ENCODE peak calls at places on chromosomes 6 and 20, in ten cellular contexts. I is mucosa of descending colon, U is endothelial cell of umbilical vein, Q is neural progenitor cell, E is colonic mucosa, H is uterus, J is cardiac fibroblast, Z is kidney epithelial cell, M is foreskin fibroblast, A is HCT116. R is an unnamed sample.

GRCh38 chr6:18990313-18990978 is 603.3 kb downstream of the RNF144B start:
- DNase-seq in H (peak), Z (no peak), A (peak), U (peak), E (peak), M (no peak), I (peak), Q (peak), J (peak), R (no peak)

GRCh38 chr6:89985744-89986493 is 91.7 kb downstream of the GJA10 start:
- DNase-seq in Q (peak), J (peak), Z (no peak), A (no peak), H (no peak), M (peak), E (no peak), U (no peak), I (no peak), R (no peak)

GRCh38 chr20:57211949-57212889 is 54.2 kb downstream of the BMP7 start:
- DNase-seq in I (peak), A (peak), Q (peak), H (peak), M (peak), Z (peak), U (no peak), J (peak), E (peak), R (no peak)

GRCh38 chr6:12504325-12504966 is 212.1 kb upstream of the PHACTR1 start:
- DNase-seq in J (peak), Q (peak), E (peak), U (no peak), M (peak), Z (peak), A (peak), I (no peak), H (no peak), R (no peak)

GRCh38 chr6:90369024-90369519 is 72.4 kb upstream of the BACH2 start:
- DNase-seq in M (peak), I (no peak), Q (peak), J (peak), E (peak), H (peak), U (peak), A (peak), Z (peak), R (peak)

GRCh38 chr6:6399568-6399967 is 79.1 kb upstream of the F13A1 start:
- DNase-seq in A (no peak), J (no peak), I (no peak), M (no peak), U (no peak), Z (no peak), E (no peak), H (no peak), Q (no peak), R (no peak)

GRCh38 chr6:93407186-93407585 is 12.2 kb downstream of the EPHA7 start:
- DNase-seq in U (peak), H (no peak), I (no peak), M (peak), Q (no peak), Z (no peak), A (no peak), J (peak), E (no peak), R (no peak)

GRCh38 chr20:62422636-62423325 is 4.6 kb downstream of the RBBP8NL start:
- DNase-seq in I (no peak), A (no peak), M (no peak), Z (no peak), Q (no peak), U (no peak), H (no peak), J (no peak), E (no peak), R (no peak)

GRCh38 chr6:49736017-49736508 is 8.1 kb downstream of the CRISP3 start:
- DNase-seq in E (no peak), H (no peak), Q (no peak), Z (no peak), M (no peak), U (no peak), I (no peak), A (no peak), J (no peak), R (no peak)

GRCh38 chr20:62707281-62707941 is 1.2 kb upstream of the NTSR1 start:
- DNase-seq in M (no peak), J (no peak), A (no peak), I (peak), U (no peak), H (no peak), Z (no peak), E (no peak), Q (peak), R (no peak)

GRCh38 chr6:28953039-28953872 is 29.5 kb upstream of the TRIM27 start:
- DNase-seq in M (peak), Q (peak), I (no peak), U (peak), H (no peak), E (peak), Z (no peak), J (peak), A (peak), R (no peak)

GRCh38 chr6:3808189-3808588 is 41.0 kb upstream of the FAM50B start:
- DNase-seq in M (peak), H (no peak), I (no peak), E (no peak), Z (no peak), Q (no peak), U (peak), A (no peak), J (peak), R (no peak)

GRCh38 chr6:42190784-42191183 is 4.0 kb downstream of the GUCA1B start:
- DNase-seq in J (peak), M (peak), A (no peak), E (no peak), U (no peak), I (no peak), Z (no peak), Q (no peak), H (no peak), R (no peak)

GRCh38 chr6:151205971-151206600 is 33.7 kb upstream of the AKAP12 start:
- DNase-seq in Z (no peak), H (no peak), U (no peak), M (peak), E (no peak), Q (no peak), J (peak), I (no peak), A (no peak), R (no peak)

GRCh38 chr6:53938810-53939209 is 144.0 kb downstream of the LRRC1 start:
- DNase-seq in J (peak), Z (no peak), U (no peak), M (no peak), A (no peak), Q (no peak), H (no peak), E (no peak), I (no peak), R (no peak)

GRCh38 chr6:14693301-14694192 is 552.3 kb upstream of the JARID2 start:
- DNase-seq in H (no peak), J (no peak), Q (peak), I (no peak), A (no peak), M (no peak), U (no peak), E (no peak), Z (no peak), R (no peak)

GRCh38 chr20:35226775-35227681 is 538 bp downstream of the MMP24 start:
- DNase-seq in A (no peak), J (peak), I (no peak), U (peak), E (peak), M (peak), H (peak), Q (peak), Z (no peak), R (no peak)

GRCh38 chr6:39200498-39201020 is 28.7 kb downstream of the KCNK5 start:
- DNase-seq in H (no peak), I (no peak), U (no peak), Z (no peak), M (no peak), A (no peak), J (no peak), Q (no peak), E (no peak), R (no peak)

GRCh38 chr6:75489025-75489424 is 4.6 kb downstream of the FILIP1 start:
- DNase-seq in H (no peak), I (no peak), U (peak), M (peak), Q (no peak), E (no peak), Z (no peak), A (no peak), J (peak), R (no peak)

GRCh38 chr20:891121-892080 is 24.7 kb downstream of the ANGPT4 start:
- DNase-seq in E (no peak), U (no peak), Z (peak), I (no peak), Q (no peak), H (peak), M (no peak), J (no peak), A (no peak), R (peak)

GRCh38 chr6:15132854-15133670 is 112.8 kb upstream of the JARID2 start:
- DNase-seq in I (no peak), E (no peak), Q (no peak), M (peak), U (no peak), H (peak), A (peak), Z (peak), J (peak), R (no peak)

GRCh38 chr6:20876016-20876415 is 341.8 kb downstream of the CDKAL1 start:
- DNase-seq in I (no peak), M (peak), E (no peak), U (peak), Z (no peak), J (peak), H (no peak), Q (peak), A (no peak), R (no peak)
- H3K4me3 ChIP-seq in I (no peak), M (peak), E (no peak), U (no peak), Z (no peak), J (no peak), H (no peak), Q (no peak), A (no peak), R (no peak)

GRCh38 chr20:19990911-19991707 is 26.1 kb upstream of the NAA20 start:
- DNase-seq in M (no peak), H (no peak), I (no peak), E (no peak), A (no peak), Q (peak), Z (no peak), J (no peak), U (no peak), R (no peak)

GRCh38 chr20:19993937-19994667 is 23.1 kb upstream of the NAA20 start:
- DNase-seq in U (peak), J (peak), Q (no peak), E (no peak), H (no peak), M (peak), Z (peak), A (peak), I (no peak), R (no peak)

GRCh38 chr20:19995220-19995863 is 21.8 kb upstream of the NAA20 start:
- DNase-seq in E (no peak), Q (peak), U (peak), I (no peak), H (no peak), J (peak), M (peak), A (peak), Z (no peak), R (no peak)

GRCh38 chr20:19991826-19992225 is 25.3 kb upstream of the NAA20 start:
- DNase-seq in Q (no peak), H (no peak), Z (no peak), J (no peak), U (peak), M (peak), A (no peak), E (no peak), I (no peak), R (no peak)

GRCh38 chr20:19992996-19993908 is 23.9 kb upstream of the NAA20 start:
- DNase-seq in J (peak), Z (peak), A (peak), Q (no peak), M (peak), U (peak), H (no peak), E (no peak), I (no peak), R (no peak)
- H3K4me3 ChIP-seq in J (peak), Z (no peak), A (peak), Q (no peak), M (peak), U (no peak), H (no peak), E (no peak), I (no peak), R (peak)

GRCh38 chr6:36956111-36956820 is 1.7 kb downstream of the PI16 start:
- DNase-seq in H (no peak), J (no peak), I (no peak), M (no peak), Z (no peak), E (no peak), A (no peak), Q (no peak), U (peak), R (no peak)
- H3K4me3 ChIP-seq in H (no peak), J (no peak), I (no peak), M (no peak), Z (no peak), E (no peak), A (no peak), Q (no peak), U (no peak), R (peak)

GRCh38 chr6:31578058-31578457 is 2.7 kb downstream of the TNF start:
- DNase-seq in U (no peak), H (no peak), Z (no peak), A (no peak), J (no peak), Q (no peak), I (no peak), M (no peak), E (no peak), R (no peak)
- H3K4me3 ChIP-seq in U (no peak), H (no peak), Z (no peak), A (no peak), J (no peak), Q (no peak), I (no peak), M (no peak), E (no peak), R (no peak)

GRCh38 chr6:44701038-44701636 is 313.6 kb downstream of the CDC5L start:
- DNase-seq in J (no peak), I (no peak), E (no peak), U (no peak), M (no peak), H (no peak), A (no peak), Q (no peak), Z (no peak), R (peak)
- H3K4me3 ChIP-seq in J (no peak), I (no peak), E (no peak), U (no peak), M (no peak), H (no peak), A (no peak), Q (no peak), Z (no peak), R (no peak)

DNA sequence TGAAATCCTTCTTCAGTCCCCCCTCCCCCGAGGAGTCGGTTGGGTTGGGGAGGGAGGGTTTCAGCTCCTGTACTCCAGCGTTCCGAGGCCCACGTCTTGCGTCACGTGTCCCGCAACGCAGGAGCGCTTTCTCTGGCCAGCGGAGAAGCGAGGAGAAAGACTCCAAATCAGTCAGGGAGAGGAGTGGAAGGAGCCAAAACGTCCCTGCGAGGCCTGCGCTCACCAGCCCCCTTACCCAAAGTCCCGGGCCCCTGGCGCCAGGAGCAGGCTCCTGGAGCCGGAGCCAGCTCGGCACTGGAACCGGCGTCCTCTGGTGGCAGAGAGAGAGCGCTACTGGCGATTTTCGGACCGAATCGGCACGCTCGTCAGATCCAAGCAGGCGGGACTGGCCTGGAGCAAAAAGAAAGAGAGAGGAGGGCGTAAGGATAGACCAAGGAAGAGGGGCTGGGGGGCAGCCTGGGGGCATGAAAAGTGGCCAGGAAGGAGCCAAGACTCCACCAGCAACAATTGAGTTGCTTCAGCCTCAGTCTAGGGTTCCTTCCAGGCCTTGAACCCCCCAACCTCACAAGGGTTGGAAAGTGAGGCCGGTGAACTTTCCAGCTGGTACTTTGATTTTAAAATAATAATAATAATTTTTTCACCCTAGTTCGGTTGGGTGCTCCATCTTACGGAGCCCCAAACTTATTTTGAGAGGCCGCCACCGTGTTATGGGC is at the start of gene GNAS:
- DNase-seq in J (peak), Q (peak), M (peak), A (no peak), U (peak), Z (no peak), I (peak), H (peak), E (peak), R (no peak)
- H3K4me3 ChIP-seq in J (peak), Q (peak), M (peak), A (no peak), U (no peak), Z (peak), I (no peak), H (peak), E (peak), R (peak)